ENCODE peak calls at places on chromosomes 2 and 18, in seven cellular contexts. S is HCT116, F is H1, Q is SK-N-SH, C is K562, U is HepG2, N is GM12878. B is an unnamed sample.

GRCh38 chr2:23273786-23274185 is 111.2 kb upstream of the KLHL29 start:
- DNase-seq in C (no peak), U (no peak), N (no peak), F (no peak), Q (no peak), S (no peak), B (no peak)

GRCh38 chr18:31049189-31049588 is 6.6 kb upstream of the DSC3 start:
- DNase-seq in S (no peak), U (no peak), N (no peak), F (no peak), C (peak; percentile 85), Q (no peak), B (no peak)

GRCh38 chr2:209985879-209986278 is 16.6 kb upstream of the RPE start:
- DNase-seq in S (no peak), C (no peak), F (no peak), Q (no peak), N (no peak), U (no peak), B (no peak)

GRCh38 chr2:64645014-64645418 is 8.7 kb downstream of the SERTAD2 start:
- DNase-seq in N (no peak), C (peak; percentile 90), F (peak; percentile 76), S (no peak), Q (no peak), U (peak; percentile 78), B (no peak)

GRCh38 chr2:224284134-224284946 is 117.6 kb downstream of the FAM124B start:
- DNase-seq in U (peak; percentile 73), N (no peak), S (peak; percentile 61), Q (peak; percentile 12), F (no peak), C (peak; percentile 15), B (peak; percentile 57)

GRCh38 chr2:127102464-127103242 is 4.3 kb downstream of the BIN1 start:
- DNase-seq in U (no peak), F (no peak), S (no peak), Q (peak; percentile 6), C (no peak), N (no peak), B (no peak)

GRCh38 chr2:148813603-148814065 is 61.4 kb upstream of the KIF5C start:
- DNase-seq in F (peak; percentile 83), S (no peak), Q (peak; percentile 19), N (peak; percentile 76), C (peak; percentile 50), U (no peak), B (no peak)

GRCh38 chr2:54858021-54858681 is 134.7 kb downstream of the EML6 start:
- DNase-seq in S (no peak), U (peak; percentile 86), Q (no peak), F (no peak), N (no peak), C (no peak), B (no peak)

GRCh38 chr18:49041677-49042570 is 91.2 kb upstream of the SMAD7 start:
- DNase-seq in C (peak; percentile 35), N (no peak), F (no peak), U (peak; percentile 40), S (peak; percentile 16), Q (no peak), B (peak; percentile 67)

GRCh38 chr2:226578373-226578772 is 221.2 kb downstream of the IRS1 start:
- DNase-seq in C (no peak), U (no peak), N (no peak), S (no peak), F (no peak), Q (no peak), B (no peak)

GRCh38 chr2:67214585-67215184 is 182.4 kb upstream of the ETAA1 start:
- DNase-seq in N (no peak), F (no peak), Q (peak; percentile 8), C (no peak), S (no peak), U (no peak), B (no peak)

GRCh38 chr18:29164993-29165599 is 988.2 kb upstream of the CDH2 start:
- DNase-seq in C (no peak), S (peak; percentile 38), U (peak; percentile 13), F (no peak), N (no peak), Q (no peak), B (no peak)

GRCh38 chr2:84302513-84303412 is 156.3 kb downstream of the SUCLG1 start:
- DNase-seq in U (peak; percentile 83), F (peak; percentile 61), C (peak; percentile 67), S (peak; percentile 47), N (peak; percentile 16), Q (peak; percentile 64), B (peak; percentile 57)

GRCh38 chr2:8389373-8390108 is 292.3 kb upstream of the ID2 start:
- DNase-seq in N (no peak), Q (no peak), C (no peak), S (no peak), F (no peak), U (no peak), B (no peak)

GRCh38 chr18:57677289-57678211 is 55.9 kb upstream of the NARS1 start:
- DNase-seq in F (no peak), N (no peak), C (no peak), U (no peak), S (no peak), Q (no peak), B (no peak)

GRCh38 chr2:68253211-68254068 is 1.1 kb upstream of the PPP3R1 start:
- DNase-seq in N (no peak), C (peak; percentile 57), U (peak; percentile 24), S (no peak), F (no peak), Q (peak; percentile 30), B (no peak)

GRCh38 chr2:85861650-85862049 is 27.1 kb downstream of the ST3GAL5 start:
- DNase-seq in N (no peak), C (no peak), S (no peak), U (no peak), Q (no peak), F (no peak), B (no peak)

GRCh38 chr2:143329288-143329687 is 200.1 kb downstream of the ARHGAP15 start:
- DNase-seq in Q (no peak), N (no peak), F (no peak), C (no peak), S (no peak), U (no peak), B (no peak)

GRCh38 chr2:239444626-239445625 is 44.1 kb upstream of the HDAC4 start:
- DNase-seq in U (peak; percentile 94), S (no peak), F (no peak), C (no peak), Q (no peak), N (no peak), B (no peak)

GRCh38 chr2:138503087-138503442 is 1.5 kb downstream of the SPOPL start:
- DNase-seq in N (no peak), Q (no peak), S (no peak), C (no peak), F (no peak), U (no peak), B (no peak)
- TF ChIP-seq JUND in N (no peak), Q (no peak), S (no peak), C (peak; percentile 35), F (no peak), U (no peak), B (no peak)

DNA sequence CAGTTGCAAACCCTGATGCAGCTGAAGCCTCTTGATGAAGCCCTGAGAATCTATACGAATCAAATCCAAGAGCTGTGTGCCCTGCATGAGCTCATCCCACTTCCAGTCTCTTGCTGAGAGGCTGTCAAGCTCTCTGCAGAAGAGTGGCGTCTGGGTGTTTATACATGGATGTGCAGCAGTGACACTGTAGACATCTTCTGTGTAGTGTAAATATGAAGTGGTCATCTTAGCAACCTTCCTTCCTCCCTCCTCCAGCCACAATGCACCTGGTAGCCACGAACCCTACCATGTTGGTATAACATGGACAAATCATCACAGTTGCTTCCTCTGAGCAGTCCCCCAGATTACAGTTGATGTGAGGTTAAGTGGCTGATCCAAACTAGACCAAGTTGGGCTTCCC is 18.3 kb upstream of the KIAA2012 start:
- DNase-seq in Q (no peak), N (no peak), U (no peak), S (no peak), F (no peak), C (no peak), B (no peak)
- TF ChIP-seq JUND in Q (no peak), N (no peak), U (no peak), S (no peak), F (no peak), C (no peak), B (no peak)

GRCh38 chr2:120465012-120465700 is 119.2 kb downstream of the INHBB start:
- DNase-seq in F (no peak), U (no peak), N (no peak), C (no peak), Q (no peak), S (no peak), B (no peak)

GRCh38 chr2:120465701-120465988 is 119.7 kb downstream of the INHBB start:
- DNase-seq in C (no peak), U (no peak), F (no peak), S (no peak), N (no peak), Q (no peak), B (no peak)

GRCh38 chr2:120463527-120463926 is 117.6 kb downstream of the INHBB start:
- DNase-seq in S (no peak), Q (no peak), C (no peak), F (no peak), N (no peak), U (no peak), B (no peak)

GRCh38 chr2:120465989-120466703 is 120.2 kb downstream of the INHBB start:
- DNase-seq in N (no peak), F (peak; percentile 89), U (peak; percentile 100), C (no peak), Q (no peak), S (no peak), B (no peak)

DNA sequence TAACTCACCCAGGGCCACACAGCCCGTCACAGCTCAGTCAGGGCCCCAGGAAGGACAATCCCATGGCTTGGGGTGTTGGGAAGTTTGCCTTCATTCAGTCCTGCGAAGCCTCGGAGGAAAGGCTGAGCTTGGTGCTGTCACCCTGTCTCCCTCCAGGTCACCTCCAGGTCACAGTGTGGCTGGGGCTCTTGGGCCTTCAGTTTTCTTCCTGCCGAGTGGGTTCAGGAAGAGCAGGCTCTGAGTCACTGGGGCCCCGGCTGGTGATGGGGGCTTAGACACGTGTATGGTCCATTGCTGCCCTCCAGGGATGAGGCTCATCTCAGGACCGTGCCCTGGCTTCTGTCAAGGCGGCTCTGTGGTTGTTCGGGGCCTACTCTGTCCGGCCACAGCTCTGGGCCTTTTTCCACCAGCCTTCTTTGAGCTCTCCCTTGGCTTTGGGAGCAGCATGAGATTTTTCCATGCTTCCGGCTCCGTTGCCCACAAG is 118.6 kb downstream of the INHBB start:
- DNase-seq in S (no peak), Q (no peak), F (no peak), N (no peak), C (no peak), U (no peak), B (no peak)
- TF ChIP-seq JUND in S (no peak), Q (no peak), F (no peak), N (no peak), C (no peak), U (no peak), B (no peak)

GRCh38 chr2:147684903-147685302 is 159.9 kb upstream of the ACVR2A start:
- DNase-seq in C (no peak), U (no peak), F (no peak), S (no peak), N (no peak), Q (no peak), B (no peak)

GRCh38 chr2:147686365-147686764 is 158.5 kb upstream of the ACVR2A start:
- DNase-seq in U (no peak), Q (no peak), C (no peak), F (no peak), S (no peak), N (no peak), B (no peak)

GRCh38 chr2:147688252-147688651 is 156.6 kb upstream of the ACVR2A start:
- DNase-seq in Q (no peak), N (no peak), F (no peak), U (no peak), C (no peak), S (no peak), B (no peak)

GRCh38 chr2:147689510-147689909 is 155.3 kb upstream of the ACVR2A start:
- DNase-seq in S (no peak), C (no peak), F (no peak), U (no peak), Q (no peak), N (peak; percentile 77), B (no peak)
- TF ChIP-seq JUND in S (no peak), C (no peak), F (no peak), U (no peak), Q (no peak), N (no peak), B (no peak)

B was measured in T47D.